ENCODE peak calls at places on chromosomes 11 and 22, in five cellular contexts. T is dorsolateral prefrontal cortex; V is fibroblast of the aortic adventitia; C is ovary; Y is CD8-positive, alpha-beta T cell. O is an unnamed sample.

GRCh38 chr11:106474274-106474673 is 396.8 kb downstream of the AASDHPPT start:
- DNase-seq in Y (no peak), T (no peak), C (no peak), V (no peak), O (no peak)

GRCh38 chr11:64250875-64251721 is at the start of gene PLCB3:
- DNase-seq in Y (peak), C (peak), T (no peak), V (no peak), O (peak)

GRCh38 chr22:31199187-31199586 is 12.9 kb upstream of the LIMK2 start:
- DNase-seq in C (no peak), V (no peak), T (no peak), Y (no peak), O (no peak)

GRCh38 chr11:12060385-12060980 is 49.9 kb upstream of the MICAL2 start:
- DNase-seq in T (no peak), C (no peak), Y (no peak), V (no peak), O (no peak)

GRCh38 chr22:29040385-29041275 is 21.0 kb downstream of the C22orf31 start:
- DNase-seq in C (peak), V (peak), T (peak), Y (peak), O (peak)

GRCh38 chr11:30196400-30197206 is 34.2 kb upstream of the FSHB start:
- DNase-seq in T (peak), C (peak), V (peak), Y (peak), O (peak)

GRCh38 chr22:30312053-30312452 is 14.7 kb downstream of the TBC1D10A start:
- DNase-seq in Y (no peak), V (peak), C (no peak), T (no peak), O (peak)

GRCh38 chr11:57421066-57421465 is 5.9 kb downstream of the SLC43A3 start:
- DNase-seq in T (no peak), C (no peak), V (no peak), Y (no peak), O (no peak)

GRCh38 chr22:29146771-29147170 is 58.9 kb upstream of the EMID1 start:
- DNase-seq in C (peak), V (no peak), T (no peak), Y (no peak), O (no peak)

GRCh38 chr22:43153916-43154315 is 2.6 kb downstream of the TSPO start:
- DNase-seq in T (no peak), V (no peak), Y (no peak), C (no peak), O (peak)

GRCh38 chr11:63212742-63213141 is 30.7 kb downstream of the SLC22A25 start:
- DNase-seq in T (no peak), Y (no peak), V (peak), C (no peak), O (peak)

GRCh38 chr11:19259487-19260345 is 19.0 kb upstream of the E2F8 start:
- DNase-seq in T (peak), C (peak), Y (peak), V (peak), O (peak)

GRCh38 chr11:60866911-60867870 is at the start of gene ZP1:
- DNase-seq in C (no peak), V (no peak), T (no peak), Y (no peak), O (no peak)

GRCh38 chr11:13970986-13971385 is 8.5 kb downstream of the SPON1 start:
- DNase-seq in T (no peak), V (peak), C (no peak), Y (no peak), O (peak)

GRCh38 chr11:280762-281485 is 2.7 kb downstream of the NLRP6 start:
- DNase-seq in C (no peak), T (no peak), V (no peak), Y (peak), O (no peak)

GRCh38 chr11:278001-278951 is at the start of gene NLRP6:
- DNase-seq in V (no peak), Y (peak), T (no peak), C (no peak), O (no peak)

GRCh38 chr11:279966-280761 is 2.0 kb downstream of the NLRP6 start:
- DNase-seq in T (no peak), C (no peak), V (no peak), Y (peak), O (peak)

GRCh38 chr11:281486-282161 is 3.4 kb downstream of the NLRP6 start:
- DNase-seq in T (no peak), C (no peak), V (no peak), Y (peak), O (no peak)

GRCh38 chr11:279040-279965 is 1.1 kb downstream of the NLRP6 start:
- DNase-seq in Y (peak), T (no peak), C (no peak), V (no peak), O (no peak)
- H3K4me3 ChIP-seq in Y (peak), T (peak), C (no peak), V (no peak), O (no peak)

GRCh38 chr11:117823294-117823940 is 1.1 kb downstream of the FXYD2 start:
- DNase-seq in T (no peak), C (no peak), V (no peak), Y (peak), O (no peak)
- TF ChIP-seq CTCF in T (no peak), C (peak), V (no peak), Y (peak), O (peak)

GRCh38 chr11:43943357-43943930 is 1.0 kb downstream of the C11orf96 start:
- DNase-seq in V (no peak), C (peak), T (no peak), Y (no peak), O (peak)

GRCh38 chr11:43943931-43944751 is 1.7 kb downstream of the C11orf96 start:
- DNase-seq in T (no peak), C (peak), V (no peak), Y (no peak), O (peak)

GRCh38 chr11:43947003-43947500 is 4.6 kb downstream of the C11orf96 start:
- DNase-seq in T (no peak), C (peak), V (no peak), Y (no peak), O (peak)

GRCh38 chr11:43942651-43943356 is 367 bp downstream of the C11orf96 start:
- DNase-seq in C (peak), T (peak), V (no peak), Y (no peak), O (peak)

DNA sequence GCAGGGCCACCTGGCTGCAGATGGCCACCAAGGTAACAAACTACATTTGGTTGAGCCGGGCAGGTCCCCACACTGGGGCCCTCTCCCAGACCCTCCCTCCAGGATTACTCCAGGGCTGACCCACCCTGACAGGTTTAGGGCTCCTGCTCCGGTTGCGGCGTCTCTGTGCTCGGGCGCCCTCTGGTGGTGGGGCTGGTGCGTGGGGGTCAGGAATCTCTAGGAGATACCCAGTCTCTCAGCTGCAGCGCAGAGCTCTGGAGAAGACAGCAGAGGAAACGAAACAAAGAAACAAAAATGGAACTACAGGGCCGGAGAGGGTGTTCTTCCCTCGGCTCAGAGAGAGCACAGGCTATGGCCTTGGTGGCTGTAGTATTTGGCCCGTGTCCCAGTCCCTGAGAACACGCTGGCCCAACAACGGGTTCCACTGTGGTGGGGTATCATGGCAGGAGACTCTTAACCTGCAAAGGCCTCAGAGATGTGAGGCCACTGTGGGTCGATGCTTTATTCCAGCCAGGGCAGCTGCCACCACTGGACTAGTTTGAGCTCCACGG is 2.4 kb downstream of the C11orf96 start:
- DNase-seq in V (no peak), C (peak), T (peak), Y (peak), O (peak)
- H3K4me3 ChIP-seq in V (no peak), C (peak), T (peak), Y (no peak), O (peak)

DNA sequence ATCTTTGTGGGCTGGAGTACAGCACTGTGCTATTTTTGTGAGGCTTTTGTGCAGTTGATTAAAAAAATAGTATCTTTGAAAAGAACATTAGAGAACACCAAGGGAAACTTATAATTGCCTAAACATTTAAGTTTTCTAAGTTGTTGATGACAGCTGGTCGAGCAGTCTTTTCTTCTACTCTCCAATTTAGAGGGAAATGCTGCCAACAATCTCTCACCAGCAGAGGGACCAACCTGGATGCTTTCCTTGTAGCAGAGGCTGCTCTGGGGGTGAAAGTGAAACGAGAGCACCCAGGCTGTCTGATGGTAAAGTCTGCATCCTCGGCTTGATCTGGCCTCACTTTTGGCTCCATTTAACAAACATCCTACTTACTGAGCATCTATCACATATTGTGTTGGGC is 1286.5 kb upstream of the TENM4 start:
- DNase-seq in T (peak), Y (no peak), C (no peak), V (peak), O (peak)
- TF ChIP-seq CTCF in T (peak), Y (no peak), C (no peak), V (peak), O (peak)

O was measured in fibroblast of villous mesenchyme.